ENCODE peak calls at places on chromosomes 16 and 17, in ten cellular contexts. One of them, this sample, is unnamed.

GRCh38 chr16:70635356-70636016 is 10.9 kb upstream of the IL34 start:
- DNase-seq in K562: no peak
- DNase-seq in H1: no peak
- DNase-seq in HCT116: no peak
- DNase-seq in spleen: no peak
- DNase-seq in SK-N-SH: no peak
- DNase-seq in breast epithelium: no peak
- DNase-seq in endothelial cell of umbilical vein: peak; percentile 91
- DNase-seq in stomach: no peak
- DNase-seq in GM23338: peak; percentile 40
- DNase-seq in this sample: no peak

GRCh38 chr16:27829975-27830374 is 233.5 kb downstream of the GSG1L start:
- DNase-seq in breast epithelium: no peak
- DNase-seq in K562: no peak
- DNase-seq in GM23338: no peak
- DNase-seq in stomach: no peak
- DNase-seq in SK-N-SH: no peak
- DNase-seq in endothelial cell of umbilical vein: no peak
- DNase-seq in spleen: peak; percentile 7
- DNase-seq in HCT116: no peak
- DNase-seq in H1: no peak
- DNase-seq in this sample: no peak

GRCh38 chr17:28970879-28971278 is 19.6 kb upstream of the PHF12 start:
- DNase-seq in endothelial cell of umbilical vein: no peak
- DNase-seq in H1: no peak
- DNase-seq in GM23338: no peak
- DNase-seq in breast epithelium: no peak
- DNase-seq in HCT116: no peak
- DNase-seq in spleen: no peak
- DNase-seq in SK-N-SH: no peak
- DNase-seq in K562: no peak
- DNase-seq in stomach: no peak
- DNase-seq in this sample: no peak

GRCh38 chr16:67190041-67190440 is at the start of gene EXOC3L1:
- DNase-seq in stomach: no peak
- DNase-seq in K562: no peak
- DNase-seq in HCT116: no peak
- DNase-seq in endothelial cell of umbilical vein: no peak
- DNase-seq in SK-N-SH: no peak
- DNase-seq in breast epithelium: no peak
- DNase-seq in H1: no peak
- DNase-seq in GM23338: peak; percentile 42
- DNase-seq in spleen: no peak
- DNase-seq in this sample: no peak

GRCh38 chr17:6577686-6578263 is 21.4 kb upstream of the PITPNM3 start:
- DNase-seq in HCT116: peak; percentile 7
- DNase-seq in K562: peak; percentile 21
- DNase-seq in SK-N-SH: no peak
- DNase-seq in breast epithelium: no peak
- DNase-seq in spleen: no peak
- DNase-seq in H1: no peak
- DNase-seq in GM23338: peak; percentile 49
- DNase-seq in stomach: no peak
- DNase-seq in endothelial cell of umbilical vein: no peak
- DNase-seq in this sample: no peak

GRCh38 chr17:8487130-8487645 is 51.5 kb downstream of the NDEL1 start:
- DNase-seq in endothelial cell of umbilical vein: no peak
- DNase-seq in K562: no peak
- DNase-seq in SK-N-SH: no peak
- DNase-seq in spleen: no peak
- DNase-seq in HCT116: no peak
- DNase-seq in GM23338: no peak
- DNase-seq in H1: no peak
- DNase-seq in stomach: no peak
- DNase-seq in breast epithelium: no peak
- DNase-seq in this sample: no peak

GRCh38 chr16:11088432-11088794 is 144.0 kb downstream of the CLEC16A start:
- DNase-seq in H1: no peak
- DNase-seq in HCT116: no peak
- DNase-seq in spleen: no peak
- DNase-seq in stomach: no peak
- DNase-seq in breast epithelium: no peak
- DNase-seq in SK-N-SH: no peak
- DNase-seq in GM23338: no peak
- DNase-seq in endothelial cell of umbilical vein: no peak
- DNase-seq in K562: no peak
- DNase-seq in this sample: no peak

GRCh38 chr17:73062726-73063125 is 29.8 kb downstream of the SLC39A11 start:
- DNase-seq in HCT116: no peak
- DNase-seq in breast epithelium: no peak
- DNase-seq in spleen: no peak
- DNase-seq in H1: no peak
- DNase-seq in K562: no peak
- DNase-seq in endothelial cell of umbilical vein: no peak
- DNase-seq in stomach: no peak
- DNase-seq in GM23338: no peak
- DNase-seq in SK-N-SH: no peak
- DNase-seq in this sample: no peak

DNA sequence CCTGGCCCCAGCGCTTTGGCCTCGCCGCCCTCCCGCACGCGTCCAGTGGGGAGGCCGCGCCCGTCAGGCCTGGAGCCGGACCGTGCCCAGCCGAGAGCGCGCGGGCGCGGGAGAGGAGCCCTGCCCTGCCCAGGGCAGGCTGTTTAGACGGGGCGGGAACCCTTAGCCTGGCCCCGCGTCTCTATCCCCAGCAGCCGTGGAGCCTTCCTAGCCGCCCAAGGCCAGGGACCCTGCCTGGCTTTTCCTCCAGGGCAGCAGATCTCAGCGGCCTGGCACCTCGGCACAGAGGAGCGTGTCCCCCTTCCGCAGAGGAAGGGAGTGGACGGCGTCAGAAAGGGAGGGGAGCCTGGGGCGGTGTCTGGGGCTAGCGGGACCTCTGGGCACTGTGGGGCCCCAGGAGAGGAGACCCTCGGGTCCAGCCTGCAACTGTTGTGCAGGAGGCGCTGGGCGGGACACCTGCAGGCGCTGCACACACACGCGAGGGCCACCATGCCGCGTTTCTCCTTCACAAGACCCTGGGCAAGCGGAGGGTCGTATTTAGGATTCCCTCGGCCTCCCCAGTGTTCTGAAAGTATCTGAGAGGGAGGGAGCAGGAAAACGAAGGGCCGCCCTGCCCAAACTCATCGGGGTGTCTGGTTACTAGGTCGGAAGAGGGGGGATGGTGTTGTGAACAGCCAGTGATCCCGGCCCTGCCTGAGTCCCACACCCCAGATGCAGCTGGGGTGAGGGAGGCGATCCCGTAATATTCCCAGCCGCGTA is 2.3 kb upstream of the NPTX1 start:
- DNase-seq in breast epithelium: no peak
- DNase-seq in GM23338: peak; percentile 78
- DNase-seq in spleen: no peak
- DNase-seq in H1: no peak
- DNase-seq in endothelial cell of umbilical vein: no peak
- DNase-seq in stomach: no peak
- DNase-seq in SK-N-SH: peak; percentile 73
- DNase-seq in HCT116: no peak
- DNase-seq in K562: no peak
- DNase-seq in this sample: no peak
- TF ChIP-seq POLR2AphosphoS5 in breast epithelium: no peak
- TF ChIP-seq POLR2AphosphoS5 in GM23338: no peak
- TF ChIP-seq POLR2AphosphoS5 in spleen: no peak
- TF ChIP-seq POLR2AphosphoS5 in H1: no peak
- TF ChIP-seq POLR2AphosphoS5 in endothelial cell of umbilical vein: no peak
- TF ChIP-seq POLR2AphosphoS5 in stomach: no peak
- TF ChIP-seq POLR2AphosphoS5 in SK-N-SH: no peak
- TF ChIP-seq POLR2AphosphoS5 in HCT116: no peak
- TF ChIP-seq POLR2AphosphoS5 in K562: no peak
- TF ChIP-seq POLR2AphosphoS5 in this sample: no peak

DNA sequence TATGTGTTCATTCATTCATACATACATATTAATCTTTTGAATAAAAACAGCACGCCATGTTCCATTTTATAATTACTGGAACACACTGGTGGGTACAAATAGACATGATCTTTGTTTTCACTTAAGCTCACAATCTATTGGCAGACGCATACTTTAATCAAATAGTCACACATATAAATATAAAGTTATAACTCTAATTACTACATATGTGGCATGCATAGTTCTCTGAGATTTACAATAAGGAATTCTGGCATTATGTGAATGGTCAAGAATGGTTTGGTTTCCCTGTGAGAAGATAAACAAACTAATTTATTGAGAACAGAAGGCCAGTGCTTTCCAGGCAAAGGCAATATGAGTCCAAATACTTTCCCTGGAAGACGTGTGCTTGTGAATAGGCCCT is 576.2 kb downstream of the CDH8 start:
- DNase-seq in H1: no peak
- DNase-seq in GM23338: no peak
- DNase-seq in spleen: no peak
- DNase-seq in stomach: no peak
- DNase-seq in HCT116: no peak
- DNase-seq in endothelial cell of umbilical vein: no peak
- DNase-seq in breast epithelium: no peak
- DNase-seq in SK-N-SH: no peak
- DNase-seq in K562: no peak
- DNase-seq in this sample: no peak
- TF ChIP-seq POLR2AphosphoS5 in H1: no peak
- TF ChIP-seq POLR2AphosphoS5 in GM23338: no peak
- TF ChIP-seq POLR2AphosphoS5 in spleen: no peak
- TF ChIP-seq POLR2AphosphoS5 in stomach: no peak
- TF ChIP-seq POLR2AphosphoS5 in HCT116: no peak
- TF ChIP-seq POLR2AphosphoS5 in endothelial cell of umbilical vein: no peak
- TF ChIP-seq POLR2AphosphoS5 in breast epithelium: no peak
- TF ChIP-seq POLR2AphosphoS5 in SK-N-SH: no peak
- TF ChIP-seq POLR2AphosphoS5 in K562: no peak
- TF ChIP-seq POLR2AphosphoS5 in this sample: no peak

GRCh38 chr16:1532081-1532760 is 1.2 kb upstream of the TMEM204 start:
- DNase-seq in K562: no peak
- DNase-seq in breast epithelium: peak; percentile 81
- DNase-seq in GM23338: no peak
- DNase-seq in stomach: peak; percentile 51
- DNase-seq in spleen: no peak
- DNase-seq in endothelial cell of umbilical vein: no peak
- DNase-seq in H1: no peak
- DNase-seq in SK-N-SH: no peak
- DNase-seq in HCT116: no peak
- DNase-seq in this sample: no peak

GRCh38 chr16:1534021-1535020 is 855 bp downstream of the TMEM204 start:
- DNase-seq in breast epithelium: no peak
- DNase-seq in spleen: no peak
- DNase-seq in stomach: no peak
- DNase-seq in SK-N-SH: no peak
- DNase-seq in K562: no peak
- DNase-seq in GM23338: no peak
- DNase-seq in endothelial cell of umbilical vein: peak; percentile 47
- DNase-seq in HCT116: no peak
- DNase-seq in H1: no peak
- DNase-seq in this sample: no peak

GRCh38 chr16:1531638-1531910 is 1.9 kb upstream of the TMEM204 start:
- DNase-seq in H1: no peak
- DNase-seq in SK-N-SH: no peak
- DNase-seq in spleen: no peak
- DNase-seq in breast epithelium: no peak
- DNase-seq in K562: no peak
- DNase-seq in HCT116: no peak
- DNase-seq in stomach: no peak
- DNase-seq in GM23338: no peak
- DNase-seq in endothelial cell of umbilical vein: no peak
- DNase-seq in this sample: no peak

GRCh38 chr16:1532771-1533170 is 695 bp upstream of the TMEM204 start:
- DNase-seq in breast epithelium: no peak
- DNase-seq in endothelial cell of umbilical vein: no peak
- DNase-seq in GM23338: no peak
- DNase-seq in stomach: no peak
- DNase-seq in HCT116: no peak
- DNase-seq in spleen: no peak
- DNase-seq in SK-N-SH: no peak
- DNase-seq in K562: no peak
- DNase-seq in H1: no peak
- DNase-seq in this sample: no peak

DNA sequence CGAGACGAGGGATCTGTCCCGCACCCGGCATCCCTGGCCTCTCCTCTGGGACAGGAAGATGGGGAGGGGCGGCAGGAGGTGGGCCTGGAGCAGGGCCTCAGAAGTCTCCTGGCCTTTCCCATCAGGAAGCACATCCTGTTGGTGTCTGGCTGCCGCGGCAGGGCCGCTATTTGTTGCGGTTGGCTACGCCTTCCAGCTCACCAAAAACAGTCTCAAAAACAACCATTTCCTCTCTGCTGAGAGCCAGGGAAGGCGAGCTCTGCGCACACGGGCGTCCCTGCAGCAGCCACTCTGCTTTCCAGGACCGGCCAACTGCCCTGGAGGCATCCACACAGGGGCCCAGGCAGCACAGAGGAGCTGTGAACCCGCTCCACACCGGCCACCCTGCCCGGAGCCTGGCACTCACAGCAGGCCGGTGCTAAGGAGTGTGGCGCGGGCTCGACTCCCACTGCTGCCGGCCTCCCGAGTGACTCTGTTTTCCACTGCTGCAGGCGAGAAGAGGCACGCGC is at the start of gene TMEM204:
- DNase-seq in HCT116: no peak
- DNase-seq in spleen: peak; percentile 86
- DNase-seq in GM23338: peak; percentile 33
- DNase-seq in K562: no peak
- DNase-seq in SK-N-SH: peak; percentile 72
- DNase-seq in H1: no peak
- DNase-seq in stomach: peak; percentile 38
- DNase-seq in breast epithelium: peak; percentile 57
- DNase-seq in endothelial cell of umbilical vein: peak; percentile 83
- DNase-seq in this sample: no peak
- TF ChIP-seq POLR2AphosphoS5 in HCT116: no peak
- TF ChIP-seq POLR2AphosphoS5 in spleen: peak; percentile 92
- TF ChIP-seq POLR2AphosphoS5 in GM23338: no peak
- TF ChIP-seq POLR2AphosphoS5 in K562: no peak
- TF ChIP-seq POLR2AphosphoS5 in SK-N-SH: no peak
- TF ChIP-seq POLR2AphosphoS5 in H1: no peak
- TF ChIP-seq POLR2AphosphoS5 in stomach: peak; percentile 81
- TF ChIP-seq POLR2AphosphoS5 in breast epithelium: peak; percentile 38
- TF ChIP-seq POLR2AphosphoS5 in endothelial cell of umbilical vein: peak; percentile 82
- TF ChIP-seq POLR2AphosphoS5 in this sample: no peak

DNA sequence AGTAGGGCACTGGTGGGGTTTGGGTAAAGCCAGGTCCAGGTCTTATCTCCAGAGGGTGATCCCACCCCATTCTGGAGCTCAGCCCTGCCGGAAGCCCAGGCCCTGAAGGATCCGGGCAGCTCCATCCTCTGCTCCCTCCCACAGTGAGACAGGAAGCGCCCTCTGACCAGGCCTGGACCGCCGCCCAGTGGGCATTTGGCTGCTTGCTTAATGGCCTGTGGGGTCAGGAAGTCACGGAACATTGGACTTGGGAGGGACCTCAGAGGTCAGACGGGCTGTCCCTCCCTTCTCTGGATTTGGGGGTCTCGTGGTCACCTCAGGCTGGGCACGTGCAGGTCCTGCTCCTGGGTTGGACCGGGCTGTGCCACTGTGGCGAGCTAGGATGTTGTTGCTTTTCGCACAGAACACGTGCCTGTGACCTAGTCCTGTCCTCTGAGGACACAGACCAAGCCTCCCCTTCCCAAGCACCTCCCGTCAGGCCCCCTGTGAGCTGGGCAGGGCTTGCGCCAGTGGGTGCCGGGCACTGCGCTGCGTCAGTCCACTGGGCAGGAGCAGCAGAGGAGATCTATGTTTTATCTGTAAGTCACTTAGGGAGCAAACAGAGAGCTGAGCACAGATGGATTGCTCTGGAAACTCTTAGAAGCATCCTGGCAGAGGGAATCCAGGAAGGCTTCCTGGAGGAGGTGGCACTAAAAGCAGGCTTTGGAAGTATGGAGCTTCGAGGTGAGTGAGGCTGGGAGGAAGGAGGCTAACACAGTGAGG is 49.4 kb upstream of the GSE1 start:
- DNase-seq in stomach: peak; percentile 85
- DNase-seq in endothelial cell of umbilical vein: peak; percentile 75
- DNase-seq in HCT116: no peak
- DNase-seq in K562: peak; percentile 69
- DNase-seq in spleen: peak; percentile 88
- DNase-seq in breast epithelium: no peak
- DNase-seq in H1: no peak
- DNase-seq in GM23338: no peak
- DNase-seq in SK-N-SH: peak; percentile 90
- DNase-seq in this sample: no peak
- TF ChIP-seq POLR2AphosphoS5 in stomach: peak; percentile 20
- TF ChIP-seq POLR2AphosphoS5 in endothelial cell of umbilical vein: peak; percentile 78
- TF ChIP-seq POLR2AphosphoS5 in HCT116: no peak
- TF ChIP-seq POLR2AphosphoS5 in K562: peak; percentile 38
- TF ChIP-seq POLR2AphosphoS5 in spleen: peak; percentile 90
- TF ChIP-seq POLR2AphosphoS5 in breast epithelium: peak; percentile 66
- TF ChIP-seq POLR2AphosphoS5 in H1: no peak
- TF ChIP-seq POLR2AphosphoS5 in GM23338: no peak
- TF ChIP-seq POLR2AphosphoS5 in SK-N-SH: no peak
- TF ChIP-seq POLR2AphosphoS5 in this sample: no peak

This sample was measured in GM12892.